ENCODE peak calls at places on chromosomes 5 and 9, in nine cellular contexts. C is left cardiac atrium; G is activated CD4-positive, alpha-beta T cell treated with anti-CD3 and anti-CD28 coated beads for 24 hours; B is EH; I is AML-193; Z is activated T-cell treated with anti-CD3 and anti-CD28 coated beads, Interleukin-2, amount 50 U/mL, for 1 hour; Q is gastrocnemius medialis; O is GM13977; H is neural progenitor cell. M is an unnamed sample.
A peak's percentile ranks its signal among the peaks of the same experiment; 100 is the strongest.

GRCh38 chr5:128551476-128551875 is 13.4 kb upstream of the FBN2 start:
- DNase-seq in C (no peak), G (no peak), H (no peak), B (peak; percentile 76), Q (no peak), I (no peak), O (no peak), Z (no peak), M (no peak)

GRCh38 chr9:96381696-96382095 is 1.8 kb downstream of the SLC35D2 start:
- DNase-seq in C (no peak), G (no peak), Q (no peak), Z (no peak), I (no peak), O (no peak), B (no peak), H (no peak), M (no peak)

GRCh38 chr5:81854485-81854884 is 103.6 kb upstream of the SSBP2 start:
- DNase-seq in G (no peak), C (no peak), Q (no peak), B (no peak), I (peak; percentile 5), H (no peak), Z (no peak), O (no peak), M (no peak)

GRCh38 chr9:121830441-121831140 is 179.2 kb downstream of the DAB2IP start:
- DNase-seq in I (no peak), B (peak; percentile 60), Z (no peak), C (no peak), O (no peak), H (no peak), Q (no peak), G (no peak), M (no peak)

GRCh38 chr5:135660826-135661555 is 82.2 kb upstream of the CXCL14 start:
- DNase-seq in H (peak; percentile 9), C (no peak), Z (no peak), G (no peak), O (no peak), Q (no peak), I (no peak), B (peak; percentile 5), M (no peak)

GRCh38 chr5:31357038-31357437 is 163.6 kb downstream of the CDH6 start:
- DNase-seq in I (no peak), Z (no peak), C (no peak), Q (no peak), G (no peak), H (no peak), O (no peak), B (no peak), M (no peak)

GRCh38 chr5:6545770-6546690 is 86.8 kb downstream of the NSUN2 start:
- DNase-seq in O (no peak), B (no peak), C (no peak), Q (peak; percentile 47), G (no peak), Z (no peak), I (no peak), H (peak; percentile 42), M (no peak)

GRCh38 chr9:34256104-34256503 is 73.0 kb downstream of the KIF24 start:
- DNase-seq in G (no peak), H (peak; percentile 37), O (no peak), I (no peak), B (no peak), Q (peak; percentile 83), Z (no peak), C (no peak), M (no peak)

GRCh38 chr9:108272350-108272899 is 583.4 kb downstream of the ACTL7B start:
- DNase-seq in O (no peak), Z (no peak), H (peak; percentile 60), G (no peak), C (peak; percentile 59), B (peak; percentile 60), Q (peak; percentile 50), I (no peak), M (peak; percentile 85)

GRCh38 chr5:126182901-126183695 is 240.1 kb upstream of the GRAMD2B start:
- DNase-seq in O (no peak), I (no peak), Q (peak; percentile 14), G (no peak), C (peak; percentile 32), Z (no peak), H (no peak), B (no peak), M (no peak)

GRCh38 chr5:77306531-77306930 is 96.1 kb downstream of the PDE8B start:
- DNase-seq in O (no peak), I (no peak), C (no peak), Q (no peak), B (no peak), Z (no peak), G (no peak), H (no peak), M (no peak)

GRCh38 chr9:93644397-93645088 is 68.2 kb downstream of the PHF2 start:
- DNase-seq in C (no peak), I (no peak), B (no peak), G (no peak), Z (peak; percentile 11), H (no peak), Q (peak; percentile 39), O (no peak), M (no peak)

GRCh38 chr9:72207278-72207677 is 58.0 kb downstream of the GDA start:
- DNase-seq in H (no peak), G (no peak), O (no peak), Q (no peak), B (no peak), Z (no peak), I (no peak), C (no peak), M (no peak)

GRCh38 chr9:136245194-136246150 is at the start of gene QSOX2:
- DNase-seq in O (peak; percentile 96), Z (peak; percentile 87), H (peak; percentile 94), I (peak; percentile 83), G (peak; percentile 82), B (peak; percentile 75), Q (peak; percentile 77), C (peak; percentile 87), M (peak; percentile 98)

GRCh38 chr9:130668196-130668595 is 3.8 kb downstream of the PRDM12 start:
- DNase-seq in B (no peak), Q (no peak), G (no peak), H (no peak), O (no peak), C (no peak), I (no peak), Z (no peak), M (peak; percentile 55)

GRCh38 chr9:124629600-124629999 is 122.4 kb upstream of the NR5A1 start:
- DNase-seq in C (no peak), G (no peak), I (no peak), H (no peak), Q (no peak), Z (no peak), B (peak; percentile 81), O (peak; percentile 29), M (peak; percentile 86)

GRCh38 chr9:129697956-129698757 is 32.7 kb downstream of the PRRX2 start:
- DNase-seq in O (no peak), G (no peak), B (peak; percentile 68), C (peak; percentile 84), Q (peak; percentile 46), H (peak; percentile 25), I (no peak), Z (no peak), M (peak; percentile 95)

GRCh38 chr9:130854835-130855234 is 19.8 kb downstream of the ABL1 start:
- DNase-seq in I (no peak), Q (no peak), O (no peak), G (no peak), H (no peak), C (no peak), Z (no peak), B (no peak), M (no peak)

GRCh38 chr5:167743685-167744084 is 547.8 kb upstream of the WWC1 start:
- DNase-seq in H (no peak), O (no peak), I (no peak), G (no peak), Z (no peak), B (peak; percentile 90), C (no peak), Q (no peak), M (peak; percentile 54)

GRCh38 chr5:123997354-123998215 is 485.6 kb downstream of the CSNK1G3 start:
- DNase-seq in Q (no peak), C (no peak), O (no peak), I (no peak), G (no peak), B (peak; percentile 85), H (no peak), Z (no peak), M (peak; percentile 72)

GRCh38 chr5:54518146-54519082 is 855 bp downstream of the SNX18 start:
- DNase-seq in C (peak; percentile 71), G (peak; percentile 37), Q (no peak), H (peak; percentile 80), I (no peak), O (peak; percentile 77), Z (peak; percentile 71), B (peak; percentile 62), M (peak; percentile 86)

GRCh38 chr9:136857606-136858412 is 5.7 kb downstream of the MAMDC4 start:
- DNase-seq in H (no peak), Z (peak; percentile 20), Q (no peak), G (no peak), I (no peak), C (peak; percentile 21), O (no peak), B (no peak), M (peak; percentile 91)

GRCh38 chr5:8686707-8687106 is 817.8 kb downstream of the MTRR start:
- DNase-seq in C (no peak), Q (no peak), B (peak; percentile 47), I (no peak), O (no peak), H (no peak), Z (no peak), G (no peak), M (peak; percentile 60)

GRCh38 chr5:37495210-37495609 is 116.1 kb downstream of the WDR70 start:
- DNase-seq in H (no peak), Z (no peak), Q (no peak), O (no peak), C (no peak), I (peak; percentile 2), G (no peak), B (peak; percentile 65), M (no peak)

GRCh38 chr5:171615201-171616001 is 170.2 kb upstream of the SMIM23 start:
- DNase-seq in Q (no peak), Z (no peak), H (peak; percentile 77), B (peak; percentile 33), O (no peak), I (no peak), G (no peak), C (no peak), M (peak; percentile 69)

GRCh38 chr5:67476531-67476930 is 279.9 kb upstream of the CD180 start:
- DNase-seq in C (no peak), H (no peak), O (no peak), Z (no peak), B (peak; percentile 84), Q (no peak), G (no peak), I (no peak), M (no peak)

GRCh38 chr5:171821286-171821685 is 35.7 kb downstream of the SMIM23 start:
- DNase-seq in G (no peak), I (no peak), H (no peak), Q (no peak), Z (no peak), C (no peak), O (no peak), B (no peak), M (peak; percentile 15)

GRCh38 chr5:78670870-78671269 is 22.3 kb upstream of the LHFPL2 start:
- DNase-seq in C (no peak), G (no peak), Q (no peak), I (no peak), O (no peak), B (peak; percentile 21), H (no peak), Z (no peak), M (no peak)

GRCh38 chr5:54651482-54652076 is 134.0 kb downstream of the SNX18 start:
- DNase-seq in C (peak; percentile 83), G (no peak), H (no peak), I (no peak), Q (peak; percentile 38), B (no peak), Z (no peak), O (no peak), M (peak; percentile 89)

GRCh38 chr9:94576131-94576530 is 17.5 kb downstream of the FBP2 start:
- DNase-seq in C (no peak), B (no peak), I (no peak), G (no peak), Z (no peak), Q (no peak), O (no peak), H (no peak), M (no peak)

GRCh38 chr5:126544087-126544740 is 50.8 kb downstream of the ALDH7A1 start:
- DNase-seq in B (peak; percentile 53), G (no peak), Z (peak; percentile 33), O (peak; percentile 38), I (peak; percentile 37), H (peak; percentile 50), C (no peak), Q (no peak), M (peak; percentile 14)